ENCODE peak calls at places on chromosomes 5 and 9, in six cellular contexts. O is C1 segment of cervical spinal cord, M is NCI-H2029, K is AG04449, B is GDM1, Y is HS-5. G is an unnamed sample.
A peak's percentile ranks its signal among the peaks of the same experiment; 100 is the strongest.

GRCh38 chr9:26062172-26062571 is 383.9 kb upstream of the TUSC1 start:
- DNase-seq in B (no peak), K (no peak), O (no peak), M (no peak), Y (no peak), G (no peak)

GRCh38 chr9:38182321-38182720 is 113.3 kb upstream of the SHB start:
- DNase-seq in O (no peak), K (no peak), B (no peak), Y (no peak), M (peak; percentile 87), G (no peak)

GRCh38 chr9:107487521-107488399 is 1.8 kb downstream of the KLF4 start:
- DNase-seq in M (peak; percentile 30), K (no peak), O (peak; percentile 27), B (no peak), Y (no peak), G (no peak)

GRCh38 chr9:20462410-20462809 is 159.9 kb downstream of the MLLT3 start:
- DNase-seq in O (no peak), K (no peak), M (no peak), B (no peak), Y (no peak), G (no peak)

GRCh38 chr5:159362190-159362589 is 31.9 kb upstream of the IL12B start:
- DNase-seq in K (no peak), O (peak; percentile 8), Y (no peak), B (peak; percentile 86), M (no peak), G (no peak)

GRCh38 chr5:38650540-38651275 is 94.3 kb upstream of the LIFR start:
- DNase-seq in K (no peak), O (no peak), Y (peak; percentile 24), M (peak; percentile 22), B (no peak), G (no peak)

GRCh38 chr5:43096916-43097315 is 23.8 kb upstream of the ZNF131 start:
- DNase-seq in M (no peak), O (no peak), Y (no peak), B (no peak), K (no peak), G (no peak)

GRCh38 chr9:106675780-106676179 is 187.2 kb upstream of the ZNF462 start:
- DNase-seq in Y (no peak), M (no peak), B (no peak), O (no peak), K (no peak), G (no peak)

GRCh38 chr9:107704791-107705190 is 215.2 kb upstream of the KLF4 start:
- DNase-seq in B (no peak), K (no peak), Y (no peak), M (no peak), O (no peak), G (no peak)

GRCh38 chr5:136028782-136029742 is at the start of gene TGFBI:
- DNase-seq in B (no peak), M (peak; percentile 20), K (no peak), Y (no peak), O (peak; percentile 30), G (no peak)

GRCh38 chr5:110738503-110738811 is 350 bp upstream of the SLC25A46 start:
- DNase-seq in B (no peak), O (no peak), M (no peak), K (no peak), Y (no peak), G (no peak)

GRCh38 chr5:79837707-79838620 is 148.3 kb downstream of the CMYA5 start:
- DNase-seq in B (no peak), K (no peak), M (no peak), Y (no peak), O (no peak), G (no peak)

GRCh38 chr9:76876098-76876497 is 29.8 kb downstream of the PRUNE2 start:
- DNase-seq in O (no peak), K (no peak), B (no peak), Y (no peak), M (no peak), G (no peak)

GRCh38 chr5:61658592-61659008 is 326.5 kb downstream of the ZSWIM6 start:
- DNase-seq in M (peak; percentile 62), K (peak; percentile 12), O (peak; percentile 67), B (peak; percentile 62), Y (peak; percentile 33), G (peak; percentile 26)

GRCh38 chr5:150255659-150256415 is 33.7 kb downstream of the CAMK2A start:
- DNase-seq in K (no peak), Y (no peak), M (no peak), B (no peak), O (no peak), G (no peak)

GRCh38 chr9:96501981-96502833 is 52.2 kb downstream of the HABP4 start:
- DNase-seq in Y (no peak), K (no peak), O (peak; percentile 34), B (no peak), M (no peak), G (no peak)

GRCh38 chr9:97808972-97809371 is 44.1 kb upstream of the FOXE1 start:
- DNase-seq in K (no peak), Y (no peak), M (no peak), B (no peak), O (no peak), G (no peak)

GRCh38 chr5:92179651-92180050 is 796.5 kb upstream of the ARRDC3 start:
- DNase-seq in O (no peak), B (no peak), K (no peak), Y (no peak), M (no peak), G (no peak)

GRCh38 chr9:13899924-13900323 is 414.0 kb downstream of the NFIB start:
- DNase-seq in O (no peak), Y (no peak), M (no peak), K (no peak), B (no peak), G (no peak)

GRCh38 chr5:80761176-80761575 is 106.4 kb upstream of the DHFR start:
- DNase-seq in O (no peak), B (no peak), Y (no peak), M (no peak), K (no peak), G (no peak)

GRCh38 chr5:76849767-76850291 is at the start of gene S100Z:
- DNase-seq in B (peak; percentile 82), K (no peak), Y (no peak), M (no peak), O (no peak), G (no peak)

GRCh38 chr9:111731916-111732315 is 62.8 kb downstream of the SHOC1 start:
- DNase-seq in B (no peak), M (no peak), K (no peak), Y (no peak), O (no peak), G (no peak)

GRCh38 chr9:2523601-2524000 is 98.0 kb upstream of the VLDLR start:
- DNase-seq in M (no peak), Y (no peak), B (no peak), K (no peak), O (no peak), G (no peak)

GRCh38 chr5:60883229-60883628 is 39.2 kb upstream of the ELOVL7 start:
- DNase-seq in O (no peak), Y (no peak), K (no peak), B (peak; percentile 23), M (no peak), G (no peak)

GRCh38 chr9:6219040-6219439 is 3.4 kb downstream of the IL33 start:
- DNase-seq in B (no peak), M (no peak), O (no peak), K (no peak), Y (no peak), G (no peak)